ENCODE peak calls at places on chromosomes 4 and X, in four cellular contexts. One of them, this sample, is unnamed.

GRCh38 chr4:48704091-48704802 is 75.8 kb downstream of the FRYL start:
- DNase-seq in K562: no peak
- DNase-seq in HCT116: no peak
- DNase-seq in HepG2: no peak
- DNase-seq in this sample: no peak

GRCh38 chrX:57918750-57919436 is 8.6 kb upstream of the ZXDA start:
- DNase-seq in K562: no peak
- DNase-seq in HCT116: peak; percentile 26
- DNase-seq in HepG2: peak; percentile 5
- DNase-seq in this sample: no peak

GRCh38 chr4:99715286-99715685 is 57.7 kb upstream of the C4orf54 start:
- DNase-seq in K562: no peak
- DNase-seq in HCT116: no peak
- DNase-seq in HepG2: no peak
- DNase-seq in this sample: no peak

GRCh38 chr4:121096629-121097028 is 24.3 kb upstream of the NDNF start:
- DNase-seq in K562: no peak
- DNase-seq in HCT116: peak; percentile 24
- DNase-seq in HepG2: peak; percentile 7
- DNase-seq in this sample: no peak

GRCh38 chr4:159420162-159421057 is 317.5 kb downstream of the RAPGEF2 start:
- DNase-seq in K562: no peak
- DNase-seq in HCT116: no peak
- DNase-seq in HepG2: peak; percentile 98
- DNase-seq in this sample: no peak

GRCh38 chrX:137855490-137855889 is 289.6 kb downstream of the ZIC3 start:
- DNase-seq in K562: no peak
- DNase-seq in HCT116: no peak
- DNase-seq in HepG2: no peak
- DNase-seq in this sample: no peak

GRCh38 chr4:177401658-177402273 is 40.5 kb downstream of the AGA start:
- DNase-seq in K562: no peak
- DNase-seq in HCT116: no peak
- DNase-seq in HepG2: no peak
- DNase-seq in this sample: no peak

GRCh38 chrX:42975906-42976305 is 197.9 kb upstream of the PPP1R2C start:
- DNase-seq in K562: no peak
- DNase-seq in HCT116: no peak
- DNase-seq in HepG2: no peak
- DNase-seq in this sample: no peak

GRCh38 chr4:83722730-83723269 is 186.9 kb downstream of the GPAT3 start:
- DNase-seq in K562: no peak
- DNase-seq in HCT116: no peak
- DNase-seq in HepG2: no peak
- DNase-seq in this sample: no peak

GRCh38 chr4:189285377-189285776 is 655.3 kb upstream of the FRG1 start:
- DNase-seq in K562: peak; percentile 2
- DNase-seq in HCT116: no peak
- DNase-seq in HepG2: no peak
- DNase-seq in this sample: no peak

GRCh38 chr4:150679018-150679766 is 97.2 kb downstream of the MAB21L2 start:
- DNase-seq in K562: no peak
- DNase-seq in HCT116: no peak
- DNase-seq in HepG2: peak; percentile 24
- DNase-seq in this sample: no peak

GRCh38 chr4:166274136-166274761 is 401.2 kb downstream of the TLL1 start:
- DNase-seq in K562: no peak
- DNase-seq in HCT116: no peak
- DNase-seq in HepG2: no peak
- DNase-seq in this sample: no peak

GRCh38 chr4:137994858-137995257 is 247.3 kb downstream of the SLC7A11 start:
- DNase-seq in K562: no peak
- DNase-seq in HCT116: no peak
- DNase-seq in HepG2: no peak
- DNase-seq in this sample: no peak

GRCh38 chrX:23228950-23229448 is 105.7 kb upstream of the PTCHD1 start:
- DNase-seq in K562: no peak
- DNase-seq in HCT116: no peak
- DNase-seq in HepG2: no peak
- DNase-seq in this sample: no peak

GRCh38 chr4:169640261-169640880 is 20.0 kb downstream of the CLCN3 start:
- DNase-seq in K562: no peak
- DNase-seq in HCT116: no peak
- DNase-seq in HepG2: no peak
- DNase-seq in this sample: no peak

GRCh38 chr4:145061325-145061920 is 36.6 kb downstream of the ANAPC10 start:
- DNase-seq in K562: peak; percentile 11
- DNase-seq in HCT116: peak; percentile 49
- DNase-seq in HepG2: peak; percentile 41
- DNase-seq in this sample: no peak

GRCh38 chrX:129996120-129996519 is 13.7 kb downstream of the BCORL1 start:
- DNase-seq in K562: peak; percentile 32
- DNase-seq in HCT116: no peak
- DNase-seq in HepG2: no peak
- DNase-seq in this sample: no peak

GRCh38 chrX:39627257-39627656 is 470.5 kb downstream of the BCOR start:
- DNase-seq in K562: peak; percentile 20
- DNase-seq in HCT116: no peak
- DNase-seq in HepG2: no peak
- DNase-seq in this sample: no peak

GRCh38 chr4:95544433-95545103 is 4.2 kb downstream of the UNC5C start:
- DNase-seq in K562: no peak
- DNase-seq in HCT116: no peak
- DNase-seq in HepG2: no peak
- DNase-seq in this sample: no peak

GRCh38 chr4:63921561-63921960 is 487.7 kb downstream of the TECRL start:
- DNase-seq in K562: no peak
- DNase-seq in HCT116: no peak
- DNase-seq in HepG2: no peak
- DNase-seq in this sample: no peak

GRCh38 chr4:175176710-175177109 is 258.6 kb downstream of the ADAM29 start:
- DNase-seq in K562: no peak
- DNase-seq in HCT116: no peak
- DNase-seq in HepG2: no peak
- DNase-seq in this sample: no peak

GRCh38 chr4:79526970-79527565 is 119.0 kb upstream of the GK2 start:
- DNase-seq in K562: no peak
- DNase-seq in HCT116: no peak
- DNase-seq in HepG2: no peak
- DNase-seq in this sample: no peak

GRCh38 chrX:19912-20571 is 261.1 kb upstream of the PLCXD1 start:
- DNase-seq in K562: peak; percentile 65
- DNase-seq in HCT116: no peak
- DNase-seq in HepG2: peak; percentile 0
- DNase-seq in this sample: no peak

GRCh38 chrX:107507093-107507743 is 57.8 kb downstream of the FRMPD3 start:
- DNase-seq in K562: no peak
- DNase-seq in HCT116: no peak
- DNase-seq in HepG2: no peak
- DNase-seq in this sample: no peak

GRCh38 chr4:142316913-142317312 is 529.2 kb downstream of the INPP4B start:
- DNase-seq in K562: no peak
- DNase-seq in HCT116: no peak
- DNase-seq in HepG2: no peak
- DNase-seq in this sample: no peak

GRCh38 chrX:39681885-39682284 is 415.9 kb downstream of the BCOR start:
- DNase-seq in K562: no peak
- DNase-seq in HCT116: no peak
- DNase-seq in HepG2: no peak
- DNase-seq in this sample: no peak

GRCh38 chr4:85086721-85087120 is 120.2 kb upstream of the WDFY3 start:
- DNase-seq in K562: no peak
- DNase-seq in HCT116: no peak
- DNase-seq in HepG2: no peak
- DNase-seq in this sample: no peak

DNA sequence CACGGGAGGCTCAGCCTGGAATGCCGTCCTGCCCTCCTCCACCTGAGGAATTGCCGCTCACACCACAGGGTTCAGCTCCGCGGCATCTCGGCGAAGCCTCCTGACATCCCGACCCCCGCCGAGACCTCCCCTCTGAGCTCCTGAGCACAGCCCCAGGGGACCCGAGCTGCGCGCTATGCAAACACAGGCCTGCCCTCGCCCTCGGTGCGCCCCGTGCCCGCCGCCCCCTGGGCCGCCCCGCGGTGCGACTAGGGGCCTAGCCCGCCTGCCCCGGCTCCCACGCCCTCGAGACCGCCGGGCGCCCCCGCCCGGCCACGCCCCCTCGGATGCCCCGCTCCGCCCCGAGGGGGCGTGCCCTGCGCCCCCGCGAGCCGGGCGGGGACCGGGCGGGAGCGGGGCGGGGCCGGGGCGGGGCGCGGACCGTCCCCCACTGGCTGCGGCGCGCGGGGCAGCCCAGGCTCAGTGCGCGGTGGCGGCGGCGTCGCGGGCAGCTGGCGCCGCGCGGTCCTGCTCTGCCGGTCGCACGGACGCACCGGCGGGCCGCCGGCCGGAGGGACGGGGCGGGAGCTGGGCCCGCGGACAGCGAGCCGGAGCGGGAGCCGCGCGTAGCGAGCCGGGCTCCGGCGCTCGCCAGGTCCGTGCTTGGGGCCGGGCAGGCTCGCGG is at the start of gene FGFR3:
- DNase-seq in K562: peak; percentile 98
- DNase-seq in HCT116: no peak
- DNase-seq in HepG2: peak; percentile 48
- DNase-seq in this sample: no peak
- TF ChIP-seq EZH2 in K562: no peak
- TF ChIP-seq EZH2 in HCT116: no peak
- TF ChIP-seq EZH2 in HepG2: no peak
- TF ChIP-seq EZH2 in this sample: no peak

GRCh38 chr4:111014537-111014936 is 391.7 kb upstream of the PITX2 start:
- DNase-seq in K562: no peak
- DNase-seq in HCT116: no peak
- DNase-seq in HepG2: no peak
- DNase-seq in this sample: no peak

GRCh38 chr4:111020961-111021360 is 398.1 kb upstream of the PITX2 start:
- DNase-seq in K562: no peak
- DNase-seq in HCT116: no peak
- DNase-seq in HepG2: no peak
- DNase-seq in this sample: no peak

GRCh38 chr4:111013846-111014245 is 391.0 kb upstream of the PITX2 start:
- DNase-seq in K562: no peak
- DNase-seq in HCT116: no peak
- DNase-seq in HepG2: no peak
- DNase-seq in this sample: no peak

GRCh38 chr4:111016416-111016815 is 393.5 kb upstream of the PITX2 start:
- DNase-seq in K562: no peak
- DNase-seq in HCT116: no peak
- DNase-seq in HepG2: no peak
- DNase-seq in this sample: no peak

GRCh38 chr4:111018231-111018630 is 395.4 kb upstream of the PITX2 start:
- DNase-seq in K562: no peak
- DNase-seq in HCT116: no peak
- DNase-seq in HepG2: no peak
- DNase-seq in this sample: no peak
- TF ChIP-seq MAX in K562: no peak
- TF ChIP-seq MAX in HCT116: no peak
- TF ChIP-seq MAX in HepG2: no peak
- TF ChIP-seq MAX in this sample: no peak

DNA sequence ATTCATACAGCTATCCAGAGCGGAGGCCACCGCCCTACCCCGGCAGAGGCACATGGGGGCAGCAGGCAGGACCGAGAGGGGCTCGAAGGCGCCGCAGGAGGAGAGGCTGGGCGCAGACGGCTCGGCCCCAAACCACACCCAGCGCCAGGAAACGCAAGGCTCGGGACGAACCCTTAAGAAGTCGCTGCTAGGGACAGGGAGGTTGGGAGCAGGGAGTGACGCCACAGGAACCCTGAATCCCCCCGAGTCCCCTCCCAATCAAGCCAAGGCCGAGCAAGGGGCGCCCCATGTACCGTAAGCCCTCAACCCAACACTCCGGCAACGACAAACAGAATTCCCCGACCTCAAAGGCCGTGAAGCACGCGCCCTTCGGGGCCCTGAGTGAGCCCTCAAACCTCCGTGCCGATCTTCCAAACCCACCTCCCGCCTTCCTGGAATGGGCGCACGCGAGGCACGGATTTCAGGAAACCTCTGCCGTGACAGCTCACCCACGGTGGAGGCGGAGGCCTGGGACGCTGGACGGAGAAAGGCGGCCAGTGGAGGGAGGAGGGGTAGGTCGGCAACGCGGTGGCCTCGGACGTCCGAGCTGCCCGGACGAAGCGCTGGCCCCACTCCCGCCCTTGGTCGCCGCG is 1.8 kb downstream of the ZFYVE28 start:
- DNase-seq in K562: peak; percentile 54
- DNase-seq in HCT116: no peak
- DNase-seq in HepG2: no peak
- DNase-seq in this sample: no peak
- TF ChIP-seq EZH2 in K562: no peak
- TF ChIP-seq EZH2 in HCT116: no peak
- TF ChIP-seq EZH2 in HepG2: peak; percentile 23
- TF ChIP-seq EZH2 in this sample: no peak

GRCh38 chr4:109411964-109412363 is 21.7 kb upstream of the SEC24B start:
- DNase-seq in K562: no peak
- DNase-seq in HCT116: no peak
- DNase-seq in HepG2: no peak
- DNase-seq in this sample: no peak
- TF ChIP-seq MAX in K562: no peak
- TF ChIP-seq MAX in HCT116: no peak
- TF ChIP-seq MAX in HepG2: no peak
- TF ChIP-seq MAX in this sample: no peak

DNA sequence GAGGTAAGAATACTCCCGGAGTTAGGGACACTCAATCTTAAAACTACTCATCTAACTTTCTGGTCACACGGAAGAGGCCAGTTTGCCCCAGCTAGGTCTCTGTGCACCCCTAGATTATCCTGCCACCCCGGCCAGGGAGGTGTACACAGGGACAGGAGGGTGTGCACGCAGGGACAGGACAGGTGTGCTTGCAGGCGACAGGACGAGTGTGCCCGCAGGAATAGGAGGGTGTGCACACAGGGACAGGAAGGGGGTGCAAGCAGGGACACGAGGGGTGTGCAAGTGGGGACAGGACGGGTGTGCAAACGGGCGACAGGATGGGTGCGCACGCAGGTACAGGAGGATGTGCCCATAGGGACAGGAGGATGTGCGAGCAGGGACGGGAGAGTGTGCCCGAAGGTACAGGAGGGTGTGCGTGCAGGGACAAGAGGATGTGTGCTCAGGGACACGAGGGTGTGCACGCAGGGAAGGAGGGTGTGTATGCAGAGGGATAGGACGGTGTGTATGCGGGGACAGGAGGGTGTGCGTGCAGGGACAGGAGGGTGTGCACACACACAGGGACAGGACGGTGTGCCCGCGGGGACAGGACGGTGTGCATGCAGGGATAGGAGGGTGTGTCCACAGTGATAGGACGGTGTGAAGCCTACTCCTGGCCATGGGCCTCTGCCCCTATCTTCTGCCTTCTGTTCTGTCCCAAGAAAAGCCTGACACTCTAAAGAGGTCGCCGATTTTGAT is 4.1 kb downstream of the TMEM271 start:
- DNase-seq in K562: no peak
- DNase-seq in HCT116: no peak
- DNase-seq in HepG2: no peak
- DNase-seq in this sample: no peak
- TF ChIP-seq EZH2 in K562: no peak
- TF ChIP-seq EZH2 in HCT116: no peak
- TF ChIP-seq EZH2 in HepG2: no peak
- TF ChIP-seq EZH2 in this sample: no peak

This sample was measured in GM12878.